ENCODE peak calls at places on chromosomes 2 and 18, in nine cellular contexts. L, Y, H, Q, V, X, N, K and M are unnamed samples.

GRCh38 chr2:188524519-188525113 is 232.9 kb downstream of the GULP1 start:
- DNase-seq in V (peak; percentile 69), N (no peak), X (peak; percentile 10), K (no peak), Y (no peak), H (no peak), Q (peak; percentile 62), L (no peak), M (no peak)

GRCh38 chr18:79681484-79682387 is 2.1 kb downstream of the CTDP1 start:
- DNase-seq in V (no peak), L (no peak), H (no peak), X (peak; percentile 87), Q (no peak), N (no peak), K (no peak), Y (no peak), M (no peak)

GRCh38 chr2:17849260-17849659 is 29.2 kb upstream of the KCNS3 start:
- DNase-seq in H (no peak), Y (no peak), V (no peak), L (no peak), X (no peak), N (no peak), K (no peak), Q (no peak), M (no peak)

GRCh38 chr2:222899413-222900181 is 38.8 kb downstream of the ACSL3 start:
- DNase-seq in Q (no peak), V (no peak), H (no peak), X (no peak), Y (no peak), N (no peak), K (no peak), L (no peak), M (no peak)

GRCh38 chr2:111667542-111668273 is 216.3 kb downstream of the ANAPC1 start:
- DNase-seq in N (peak; percentile 68), V (peak; percentile 81), Y (no peak), K (no peak), H (no peak), X (no peak), Q (peak; percentile 42), L (peak; percentile 42), M (no peak)

GRCh38 chr2:146989726-146990125 is 855.1 kb upstream of the ACVR2A start:
- DNase-seq in L (no peak), H (no peak), V (no peak), Q (no peak), X (no peak), N (no peak), Y (no peak), K (no peak), M (no peak)

GRCh38 chr2:1736997-1737480 is 7.3 kb downstream of the PXDN start:
- DNase-seq in Q (no peak), N (peak; percentile 70), K (no peak), Y (peak; percentile 12), X (no peak), L (no peak), H (peak; percentile 86), V (peak; percentile 95), M (no peak)

GRCh38 chr2:47535073-47535472 is 132.1 kb downstream of the MSH2 start:
- DNase-seq in K (no peak), Y (no peak), V (no peak), H (no peak), Q (no peak), X (no peak), N (no peak), L (no peak), M (no peak)

GRCh38 chr2:37795938-37796337 is 124.5 kb upstream of the CDC42EP3 start:
- DNase-seq in Y (no peak), K (no peak), Q (no peak), L (no peak), N (no peak), H (no peak), V (peak; percentile 90), X (no peak), M (no peak)

GRCh38 chr2:40690036-40690435 is 238.1 kb upstream of the SLC8A1 start:
- DNase-seq in Y (no peak), K (no peak), Q (no peak), X (no peak), N (no peak), V (no peak), L (no peak), H (no peak), M (no peak)

GRCh38 chr2:231482806-231483391 is 18.6 kb upstream of the NCL start:
- DNase-seq in L (peak; percentile 77), K (peak; percentile 80), H (peak; percentile 85), N (peak; percentile 86), Q (peak; percentile 69), V (peak; percentile 22), X (peak; percentile 78), Y (peak; percentile 49), M (peak; percentile 90)

GRCh38 chr18:58136865-58137264 is 92.8 kb downstream of the NEDD4L start:
- DNase-seq in Q (no peak), X (no peak), L (no peak), K (no peak), Y (no peak), N (peak; percentile 7), V (no peak), H (no peak), M (no peak)

GRCh38 chr2:54106631-54107454 is 8.6 kb upstream of the ACYP2 start:
- DNase-seq in N (peak; percentile 79), K (peak; percentile 30), Q (peak; percentile 72), H (no peak), X (peak; percentile 36), L (no peak), V (peak; percentile 66), Y (no peak), M (no peak)

GRCh38 chr2:196331143-196331542 is 159.8 kb upstream of the STK17B start:
- DNase-seq in Y (no peak), K (no peak), H (no peak), V (peak; percentile 82), Q (peak; percentile 40), L (peak; percentile 28), N (peak; percentile 55), X (peak; percentile 71), M (no peak)

GRCh38 chr2:20097889-20098714 is 46.7 kb upstream of the LAPTM4A start:
- DNase-seq in H (peak; percentile 89), Y (peak; percentile 78), X (peak; percentile 88), L (peak; percentile 70), K (peak; percentile 80), Q (peak; percentile 96), N (peak; percentile 94), V (peak; percentile 85), M (peak; percentile 94)

GRCh38 chr18:2901405-2901989 is 54.7 kb downstream of the EMILIN2 start:
- DNase-seq in X (no peak), H (no peak), L (no peak), V (peak; percentile 22), Y (no peak), N (peak; percentile 21), Q (no peak), K (no peak), M (peak; percentile 78)

GRCh38 chr18:49878567-49878966 is 65.2 kb upstream of the ACAA2 start:
- DNase-seq in N (no peak), V (peak; percentile 3), K (no peak), L (no peak), Y (no peak), H (no peak), Q (no peak), X (no peak), M (no peak)

GRCh38 chr2:1777792-1778191 is 33.5 kb upstream of the PXDN start:
- DNase-seq in V (no peak), K (no peak), X (no peak), L (no peak), Q (no peak), N (no peak), Y (no peak), H (no peak), M (peak; percentile 24)

GRCh38 chr2:45541450-45541849 is 69.6 kb downstream of the SRBD1 start:
- DNase-seq in H (peak; percentile 53), X (no peak), L (no peak), Q (no peak), N (no peak), K (no peak), Y (no peak), V (no peak), M (no peak)

GRCh38 chr2:179521944-179522343 is 257.3 kb upstream of the SESTD1 start:
- DNase-seq in K (no peak), Y (no peak), L (no peak), V (no peak), H (no peak), N (no peak), Q (no peak), X (no peak), M (no peak)

DNA sequence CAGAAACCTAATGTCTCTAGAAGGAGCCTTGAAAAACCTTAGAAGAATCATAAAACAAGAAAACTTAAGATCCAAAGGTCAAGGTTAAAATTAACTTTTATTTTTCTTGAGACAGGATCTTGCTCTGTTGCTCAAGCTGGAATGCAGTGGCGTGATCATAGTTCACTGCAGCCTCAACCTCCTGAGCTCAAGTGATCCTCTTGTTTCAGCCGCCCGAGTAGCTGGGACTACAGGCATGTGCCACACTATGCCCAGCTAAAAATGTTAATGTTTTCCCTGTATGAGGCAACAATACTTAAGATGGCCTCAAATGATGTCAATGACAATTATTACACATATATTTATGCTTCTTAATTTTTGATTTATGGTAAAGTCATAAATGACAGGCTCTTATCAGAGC is 254.3 kb upstream of the SESTD1 start:
- DNase-seq in Q (no peak), Y (no peak), X (no peak), L (no peak), H (no peak), N (no peak), V (no peak), K (peak; percentile 30), M (no peak)
- TF ChIP-seq POLR2A in Q (no peak), Y (no peak), X (no peak), L (no peak), H (no peak), N (no peak), V (no peak), K (no peak), M (no peak)

GRCh38 chr2:42854207-42854818 is 61.9 kb upstream of the HAAO start:
- DNase-seq in N (peak; percentile 69), L (peak; percentile 73), K (peak; percentile 76), H (peak; percentile 87), V (peak; percentile 23), Y (peak; percentile 79), X (peak; percentile 27), Q (no peak), M (no peak)
- H3K4me1 ChIP-seq in N (no peaks in the 10 kb centered on the region), L (peaks cover 11% of the 10 kb centered on the region), K (peaks cover 19% of the 10 kb centered on the region), H (peaks cover 14% of the 10 kb centered on the region), V (peaks cover 7% of the 10 kb centered on the region), Y (peaks cover 5% of the 10 kb centered on the region), X (peaks cover 9% of the 10 kb centered on the region), Q (no peaks in the 10 kb centered on the region), M (peaks cover 56% of the 10 kb centered on the region)

GRCh38 chr2:96924775-96925747 is 55.2 kb upstream of the SEMA4C start:
- DNase-seq in Y (no peak), Q (no peak), X (no peak), V (no peak), H (peak; percentile 77), L (no peak), K (no peak), N (no peak), M (no peak)
- H3K27ac ChIP-seq in Y (no peak overlapping the region), Q (no peak overlapping the region), X (peak overlapping the region; percentile 34), V (no peak overlapping the region), H (peak overlapping the region; percentile 78), L (no peak overlapping the region), K (no peak overlapping the region), N (no peak overlapping the region), M (no peak overlapping the region)

GRCh38 chr2:238722181-238722580 is 125.7 kb upstream of the TWIST2 start:
- DNase-seq in H (no peak), V (no peak), N (peak; percentile 24), K (no peak), Q (no peak), Y (no peak), L (no peak), X (no peak), M (no peak)
- TF ChIP-seq POLR2A in H (no peak), V (no peak), N (no peak), K (no peak), Q (no peak), Y (no peak), L (no peak), X (no peak), M (no peak)

GRCh38 chr18:1559563-1559962 is 654.9 kb downstream of the ADCYAP1 start:
- DNase-seq in Y (no peak), H (no peak), X (no peak), V (no peak), Q (no peak), K (no peak), L (no peak), N (no peak), M (no peak)
- H3K4me1 ChIP-seq in Y (no peaks in the 10 kb centered on the region), H (no peaks in the 10 kb centered on the region), X (no peaks in the 10 kb centered on the region), V (no peaks in the 10 kb centered on the region), Q (no peaks in the 10 kb centered on the region), K (no peaks in the 10 kb centered on the region), L (no peaks in the 10 kb centered on the region), N (no peaks in the 10 kb centered on the region), M (no peaks in the 10 kb centered on the region)